ENCODE peak calls at places on chromosomes 1 and 21, in nine cellular contexts. F is tibial nerve; A is stomach; K is heart left ventricle; Q is tibial artery; J is CD4-positive, CD25-positive, alpha-beta regulatory T cell; G is PC-3; R is left lung; B is SJSA1. O is an unnamed sample.

GRCh38 chr1:211352985-211353515 is 26.4 kb downstream of the TRAF5 start:
- DNase-seq in K (no peak), Q (no peak), F (no peak), A (peak; percentile 72), B (no peak), R (peak; percentile 44), G (peak; percentile 63), J (peak; percentile 84), O (peak; percentile 74)

GRCh38 chr1:68594851-68595250 is 98.0 kb upstream of the DEPDC1 start:
- DNase-seq in R (no peak), G (no peak), F (no peak), Q (no peak), B (no peak), A (no peak), K (no peak), J (no peak), O (no peak)

GRCh38 chr1:113912594-113913311 is 7.6 kb downstream of the DCLRE1B start:
- DNase-seq in Q (no peak), J (no peak), A (no peak), F (no peak), R (no peak), G (peak; percentile 7), K (peak; percentile 66), B (no peak), O (no peak)

GRCh38 chr1:18614011-18614735 is 16.5 kb upstream of the PAX7 start:
- DNase-seq in Q (peak; percentile 32), F (no peak), G (no peak), B (no peak), A (no peak), R (no peak), J (no peak), K (no peak), O (no peak)

GRCh38 chr1:157751283-157751682 is 25.6 kb downstream of the FCRL2 start:
- DNase-seq in F (no peak), B (no peak), R (no peak), J (no peak), K (no peak), Q (no peak), A (no peak), G (no peak), O (no peak)

GRCh38 chr21:26850116-26850643 is 5.0 kb upstream of the ADAMTS1 start:
- DNase-seq in B (no peak), K (no peak), R (no peak), Q (no peak), J (peak; percentile 44), A (no peak), F (no peak), G (peak; percentile 80), O (peak; percentile 70)

GRCh38 chr1:8560611-8561544 is 243.0 kb downstream of the SLC45A1 start:
- DNase-seq in F (peak; percentile 34), Q (no peak), K (no peak), R (no peak), B (no peak), J (peak; percentile 69), G (peak; percentile 64), A (no peak), O (peak; percentile 31)

GRCh38 chr1:234214129-234214910 is 158.9 kb upstream of the COA6 start:
- DNase-seq in G (peak; percentile 54), B (no peak), J (peak; percentile 74), Q (no peak), F (no peak), K (peak; percentile 75), R (peak; percentile 65), A (no peak), O (no peak)

GRCh38 chr1:202274611-202275010 is 67.1 kb downstream of the UBE2T start:
- DNase-seq in B (peak; percentile 52), K (no peak), G (peak; percentile 51), Q (peak; percentile 41), F (no peak), R (no peak), A (peak; percentile 31), J (peak; percentile 40), O (peak; percentile 31)

GRCh38 chr1:6028042-6028895 is 17.4 kb upstream of the KCNAB2 start:
- DNase-seq in A (peak; percentile 43), G (no peak), R (peak; percentile 73), J (peak; percentile 91), Q (no peak), F (peak; percentile 38), B (no peak), K (no peak), O (no peak)

GRCh38 chr1:232012773-232013386 is 386.3 kb downstream of the DISC1 start:
- DNase-seq in J (no peak), F (peak; percentile 47), R (no peak), A (no peak), G (no peak), K (no peak), Q (no peak), B (no peak), O (no peak)

GRCh38 chr1:88357690-88358089 is 326.4 kb upstream of the PKN2 start:
- DNase-seq in R (no peak), J (no peak), B (no peak), K (no peak), Q (no peak), A (no peak), G (no peak), F (no peak), O (no peak)

DNA sequence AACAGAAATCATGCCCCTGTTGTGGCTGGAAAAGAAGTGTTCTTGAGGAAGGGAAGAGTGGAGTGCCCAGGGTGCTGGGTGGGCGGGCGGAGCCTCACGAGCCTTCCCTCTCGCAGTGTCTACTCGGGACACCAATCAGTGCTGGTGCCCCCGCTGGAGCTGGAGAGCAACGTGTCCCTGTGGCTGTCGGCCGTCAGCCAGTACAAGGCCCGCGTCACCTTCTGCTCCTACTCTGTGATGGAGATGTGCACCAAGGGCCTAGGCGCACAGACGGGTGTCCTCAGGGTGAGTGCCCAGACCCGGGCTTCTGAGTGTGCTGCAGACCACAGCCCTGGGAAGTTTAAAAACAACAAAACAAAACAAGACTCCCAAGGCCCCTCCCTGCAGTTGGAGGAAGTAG is 47.4 kb downstream of the S100B start:
- DNase-seq in F (no peak), B (peak; percentile 35), K (no peak), Q (no peak), R (no peak), J (no peak), A (peak; percentile 14), G (no peak), O (no peak)
- H3K4me1 ChIP-seq in F (no peaks in the 10 kb centered on the region), B (no peaks in the 10 kb centered on the region), K (peaks cover 32% of the 10 kb centered on the region), Q (no peaks in the 10 kb centered on the region), R (no peaks in the 10 kb centered on the region), J (peaks cover 52% of the 10 kb centered on the region), A (no peaks in the 10 kb centered on the region), G (no peaks in the 10 kb centered on the region), O (no peaks in the 10 kb centered on the region)

DNA sequence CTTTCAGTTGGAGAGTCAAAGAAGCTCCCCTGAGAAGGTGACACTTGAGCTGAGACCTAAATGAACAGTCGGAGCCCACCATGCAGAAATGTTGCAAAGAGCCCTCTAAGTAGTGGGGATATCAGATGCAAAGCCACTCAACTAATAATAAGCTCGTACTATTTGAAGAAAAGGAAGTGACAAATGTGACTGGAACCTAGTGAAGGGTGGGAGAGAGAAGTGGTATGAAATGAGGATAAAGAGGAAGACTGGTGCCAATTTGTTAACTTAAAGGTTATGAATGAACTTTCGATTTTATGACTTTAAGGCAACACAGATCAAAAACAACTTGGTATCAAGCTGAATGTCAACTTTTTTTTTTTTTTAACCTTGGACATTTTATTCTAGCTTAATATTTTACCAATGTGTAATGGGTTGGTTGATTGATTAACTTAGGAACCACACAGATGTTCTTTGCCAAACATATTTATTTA is 14.7 kb downstream of the LYPLAL1 start:
- DNase-seq in F (no peak), K (no peak), J (no peak), Q (no peak), A (no peak), G (no peak), R (no peak), B (no peak), O (no peak)
- H3K4me3 ChIP-seq in F (no peak overlapping the region), K (no peak overlapping the region), J (no peak overlapping the region), Q (peak overlapping the region; percentile 8), A (no peak overlapping the region), G (no peak overlapping the region), R (no peak overlapping the region), B (no peak overlapping the region), O (no peak overlapping the region)

GRCh38 chr1:929712-930632 is 6.2 kb downstream of the SAMD11 start:
- DNase-seq in F (no peak), Q (no peak), K (no peak), J (no peak), B (no peak), G (no peak), A (no peak), R (no peak), O (no peak)

GRCh38 chr1:930633-931138 is 7.0 kb downstream of the SAMD11 start:
- DNase-seq in G (no peak), K (no peak), J (no peak), F (no peak), Q (no peak), A (no peak), R (no peak), B (no peak), O (no peak)

GRCh38 chr1:932178-932520 is 8.4 kb downstream of the SAMD11 start:
- DNase-seq in A (no peak), F (no peak), Q (no peak), K (no peak), G (no peak), R (no peak), J (no peak), B (no peak), O (no peak)

GRCh38 chr1:932776-933602 is 9.3 kb downstream of the SAMD11 start:
- DNase-seq in G (peak; percentile 74), B (no peak), K (no peak), F (no peak), J (no peak), A (peak; percentile 90), R (peak; percentile 74), Q (no peak), O (no peak)

GRCh38 chr1:931380-932177 is 7.9 kb downstream of the SAMD11 start:
- DNase-seq in G (no peak), R (no peak), B (no peak), F (no peak), K (no peak), J (no peak), A (no peak), Q (no peak), O (no peak)
- H3K27me3 ChIP-seq in G (peaks cover 31% of the 10 kb centered on the region), R (peaks cover 90% of the 10 kb centered on the region), B (no peaks in the 10 kb centered on the region), F (no peaks in the 10 kb centered on the region), K (peaks cover 11% of the 10 kb centered on the region), J (no peaks in the 10 kb centered on the region), A (peaks cover 85% of the 10 kb centered on the region), Q (no peaks in the 10 kb centered on the region), O (no peaks in the 10 kb centered on the region)

GRCh38 chr21:29194847-29195246 is 64.4 kb downstream of the MAP3K7CL start:
- DNase-seq in Q (no peak), R (no peak), A (no peak), J (no peak), B (no peak), K (no peak), G (peak; percentile 22), F (no peak), O (peak; percentile 3)

GRCh38 chr21:29192999-29193563 is 62.6 kb downstream of the MAP3K7CL start:
- DNase-seq in G (no peak), F (no peak), A (no peak), K (no peak), R (no peak), Q (no peak), J (no peak), B (no peak), O (no peak)

GRCh38 chr21:29193907-29194306 is 63.5 kb downstream of the MAP3K7CL start:
- DNase-seq in K (no peak), G (peak; percentile 33), F (no peak), R (no peak), B (no peak), J (no peak), Q (no peak), A (no peak), O (peak; percentile 14)

GRCh38 chr21:29196021-29196663 is 65.7 kb downstream of the MAP3K7CL start:
- DNase-seq in G (peak; percentile 95), F (peak; percentile 52), R (peak; percentile 75), J (peak; percentile 78), A (peak; percentile 53), K (no peak), Q (peak; percentile 72), B (peak; percentile 88), O (no peak)

GRCh38 chr21:29194342-29194741 is 63.9 kb downstream of the MAP3K7CL start:
- DNase-seq in B (no peak), G (peak; percentile 60), F (no peak), R (no peak), Q (no peak), J (no peak), K (no peak), A (no peak), O (no peak)
- H3K4me1 ChIP-seq in B (peaks cover 28% of the 10 kb centered on the region), G (peaks cover 34% of the 10 kb centered on the region), F (no peaks in the 10 kb centered on the region), R (peaks cover 69% of the 10 kb centered on the region), Q (peaks cover 26% of the 10 kb centered on the region), J (peaks cover 20% of the 10 kb centered on the region), K (peaks cover 15% of the 10 kb centered on the region), A (no peaks in the 10 kb centered on the region), O (peaks cover 12% of the 10 kb centered on the region)

O was measured in HAP-1.